ENCODE peak calls at places on chromosomes 13 and 19, in seven cellular contexts. A, C, Q, I, E, V and G are unnamed samples.

GRCh38 chr13:74103196-74103595 is 31.0 kb downstream of the KLF12 start:
- DNase-seq in A (no peak), C (no peak), Q (no peak), I (no peak), E (no peak), V (no peak), G (no peak)

GRCh38 chr19:58001895-58002369 is 688 bp downstream of the ZNF606 start:
- DNase-seq in A (peak), C (no peak), Q (no peak), I (no peak), E (peak), V (no peak), G (no peak)

GRCh38 chr19:30447276-30447870 is 75.2 kb downstream of the ZNF536 start:
- DNase-seq in A (peak), C (no peak), Q (no peak), I (no peak), E (peak), V (no peak), G (no peak)

GRCh38 chr19:11887247-11887617 is 350 bp upstream of the ZNF69 start:
- DNase-seq in A (peak), C (no peak), Q (peak), I (no peak), E (no peak), V (no peak), G (no peak)

GRCh38 chr13:81058211-81058915 is 717.4 kb upstream of the SPRY2 start:
- DNase-seq in A (no peak), C (no peak), Q (no peak), I (no peak), E (no peak), V (peak), G (no peak)

GRCh38 chr19:42080764-42081375 is 4.9 kb downstream of the ZNF574 start:
- DNase-seq in A (no peak), C (no peak), Q (no peak), I (no peak), E (no peak), V (no peak), G (no peak)

GRCh38 chr13:43269037-43269476 is 245.7 kb downstream of the DNAJC15 start:
- DNase-seq in A (no peak), C (peak), Q (no peak), I (no peak), E (no peak), V (no peak), G (peak)

GRCh38 chr19:41299755-41300089 is 10.2 kb upstream of the CCDC97 start:
- DNase-seq in A (no peak), C (no peak), Q (peak), I (no peak), E (no peak), V (no peak), G (no peak)

GRCh38 chr13:54699831-54700230 is 1671.2 kb downstream of the OLFM4 start:
- DNase-seq in A (no peak), C (no peak), Q (no peak), I (no peak), E (no peak), V (no peak), G (no peak)

GRCh38 chr19:11422163-11423068 is 3.3 kb upstream of the RGL3 start:
- DNase-seq in A (peak), C (peak), Q (peak), I (peak), E (peak), V (peak), G (peak)

GRCh38 chr13:45226024-45226423 is 25.2 kb upstream of the KCTD4 start:
- DNase-seq in A (no peak), C (no peak), Q (no peak), I (no peak), E (no peak), V (no peak), G (no peak)

GRCh38 chr19:50264483-50265186 is 61.2 kb downstream of the MYH14 start:
- DNase-seq in A (peak), C (no peak), Q (no peak), I (no peak), E (peak), V (no peak), G (no peak)

GRCh38 chr19:18044825-18045304 is 36.9 kb downstream of the ARRDC2 start:
- DNase-seq in A (peak), C (no peak), Q (peak), I (peak), E (no peak), V (no peak), G (peak)

GRCh38 chr13:30832377-30832776 is 73.7 kb upstream of the MEDAG start:
- DNase-seq in A (no peak), C (no peak), Q (no peak), I (no peak), E (no peak), V (no peak), G (no peak)

GRCh38 chr19:7397687-7398086 is 49.0 kb downstream of the ARHGEF18 start:
- DNase-seq in A (no peak), C (peak), Q (no peak), I (no peak), E (no peak), V (no peak), G (no peak)

GRCh38 chr19:50723069-50723468 is at the start of gene CLEC11A:
- DNase-seq in A (peak), C (no peak), Q (peak), I (no peak), E (peak), V (no peak), G (peak)

GRCh38 chr13:79626924-79627323 is 146.0 kb downstream of the NDFIP2 start:
- DNase-seq in A (no peak), C (no peak), Q (no peak), I (no peak), E (no peak), V (no peak), G (no peak)

GRCh38 chr13:54950546-54950945 is 1921.9 kb downstream of the OLFM4 start:
- DNase-seq in A (no peak), C (no peak), Q (no peak), I (no peak), E (no peak), V (no peak), G (no peak)

GRCh38 chr13:19150712-19151228 is 30.9 kb downstream of the TUBA3C start:
- DNase-seq in A (no peak), C (no peak), Q (no peak), I (no peak), E (peak), V (no peak), G (no peak)

GRCh38 chr19:42831221-42832019 is 48.1 kb downstream of the PSG1 start:
- DNase-seq in A (no peak), C (no peak), Q (no peak), I (no peak), E (peak), V (no peak), G (no peak)

GRCh38 chr19:52535831-52536800 is 8.6 kb downstream of the ZNF808 start:
- DNase-seq in A (peak), C (peak), Q (peak), I (peak), E (peak), V (peak), G (peak)

GRCh38 chr13:105442941-105443340 is 1092.5 kb downstream of the EFNB2 start:
- DNase-seq in A (peak), C (peak), Q (no peak), I (no peak), E (no peak), V (peak), G (no peak)

GRCh38 chr19:2551172-2551863 is 75.4 kb downstream of the GADD45B start:
- DNase-seq in A (no peak), C (no peak), Q (peak), I (no peak), E (no peak), V (no peak), G (no peak)

GRCh38 chr19:50702870-50703829 is 16.5 kb downstream of the SHANK1 start:
- DNase-seq in A (no peak), C (no peak), Q (no peak), I (no peak), E (no peak), V (no peak), G (no peak)

GRCh38 chr19:18294467-18294864 is 13.0 kb upstream of the JUND start:
- DNase-seq in A (peak), C (no peak), Q (peak), I (peak), E (no peak), V (no peak), G (peak)

GRCh38 chr13:41179593-41180250 is 14.6 kb downstream of the KBTBD7 start:
- DNase-seq in A (no peak), C (peak), Q (no peak), I (no peak), E (no peak), V (no peak), G (no peak)